ENCODE peak calls at places on chromosomes 11 and 22, in eight cellular contexts. One of them, this sample, is unnamed.

GRCh38 chr11:63944987-63945386 is 6.2 kb downstream of the NAA40 start:
- DNase-seq in Peyer's patch: no peak
- DNase-seq in body of pancreas: peak; percentile 22
- DNase-seq in IMR-90: no peak
- DNase-seq in ovary: peak; percentile 51
- DNase-seq in stomach: no peak
- DNase-seq in transverse colon: peak; percentile 42
- DNase-seq in thyroid gland: peak; percentile 24
- DNase-seq in this sample: no peak

GRCh38 chr11:72605958-72606357 is 68.3 kb downstream of the PDE2A start:
- DNase-seq in Peyer's patch: no peak
- DNase-seq in body of pancreas: no peak
- DNase-seq in IMR-90: no peak
- DNase-seq in ovary: peak; percentile 75
- DNase-seq in stomach: no peak
- DNase-seq in transverse colon: no peak
- DNase-seq in thyroid gland: no peak
- DNase-seq in this sample: no peak

GRCh38 chr22:17921871-17922821 is 102.2 kb downstream of the MICAL3 start:
- DNase-seq in Peyer's patch: no peak
- DNase-seq in body of pancreas: no peak
- DNase-seq in IMR-90: no peak
- DNase-seq in ovary: peak; percentile 39
- DNase-seq in stomach: no peak
- DNase-seq in transverse colon: peak; percentile 53
- DNase-seq in thyroid gland: peak; percentile 84
- DNase-seq in this sample: no peak

GRCh38 chr22:37931893-37932389 is 21.5 kb downstream of the C22orf23 start:
- DNase-seq in Peyer's patch: no peak
- DNase-seq in body of pancreas: no peak
- DNase-seq in IMR-90: no peak
- DNase-seq in ovary: no peak
- DNase-seq in stomach: no peak
- DNase-seq in transverse colon: no peak
- DNase-seq in thyroid gland: no peak
- DNase-seq in this sample: no peak

GRCh38 chr11:62665075-62665629 is at the start of the genes C11orf98 and CSKMT:
- DNase-seq in Peyer's patch: peak; percentile 94
- DNase-seq in body of pancreas: peak; percentile 96
- DNase-seq in IMR-90: peak; percentile 91
- DNase-seq in ovary: peak; percentile 97
- DNase-seq in stomach: peak; percentile 95
- DNase-seq in transverse colon: peak; percentile 97
- DNase-seq in thyroid gland: peak; percentile 94
- DNase-seq in this sample: peak; percentile 89

GRCh38 chr11:27282806-27283205 is 80.2 kb downstream of the CCDC34 start:
- DNase-seq in Peyer's patch: no peak
- DNase-seq in body of pancreas: no peak
- DNase-seq in IMR-90: no peak
- DNase-seq in ovary: peak; percentile 52
- DNase-seq in stomach: no peak
- DNase-seq in transverse colon: no peak
- DNase-seq in thyroid gland: no peak
- DNase-seq in this sample: no peak

GRCh38 chr22:22857607-22858558 is 29.7 kb upstream of the IGLL5 start:
- DNase-seq in Peyer's patch: no peak
- DNase-seq in body of pancreas: no peak
- DNase-seq in IMR-90: no peak
- DNase-seq in ovary: no peak
- DNase-seq in stomach: no peak
- DNase-seq in transverse colon: no peak
- DNase-seq in thyroid gland: no peak
- DNase-seq in this sample: no peak

GRCh38 chr11:77387701-77388100 is 86.2 kb downstream of the PAK1 start:
- DNase-seq in Peyer's patch: no peak
- DNase-seq in body of pancreas: no peak
- DNase-seq in IMR-90: no peak
- DNase-seq in ovary: no peak
- DNase-seq in stomach: no peak
- DNase-seq in transverse colon: no peak
- DNase-seq in thyroid gland: no peak
- DNase-seq in this sample: no peak

GRCh38 chr22:30265131-30265720 is 1.4 kb downstream of the OSM start:
- DNase-seq in Peyer's patch: no peak
- DNase-seq in body of pancreas: no peak
- DNase-seq in IMR-90: no peak
- DNase-seq in ovary: no peak
- DNase-seq in stomach: no peak
- DNase-seq in transverse colon: no peak
- DNase-seq in thyroid gland: no peak
- DNase-seq in this sample: no peak

GRCh38 chr11:134544095-134544815 is 132.2 kb upstream of the B3GAT1 start:
- DNase-seq in Peyer's patch: no peak
- DNase-seq in body of pancreas: no peak
- DNase-seq in IMR-90: no peak
- DNase-seq in ovary: no peak
- DNase-seq in stomach: no peak
- DNase-seq in transverse colon: no peak
- DNase-seq in thyroid gland: no peak
- DNase-seq in this sample: no peak

GRCh38 chr22:43305806-43306205 is 37.4 kb downstream of the SCUBE1 start:
- DNase-seq in Peyer's patch: no peak
- DNase-seq in body of pancreas: no peak
- DNase-seq in IMR-90: no peak
- DNase-seq in ovary: peak; percentile 65
- DNase-seq in stomach: no peak
- DNase-seq in transverse colon: no peak
- DNase-seq in thyroid gland: no peak
- DNase-seq in this sample: no peak

GRCh38 chr11:16153951-16154350 is 202.4 kb downstream of the SOX6 start:
- DNase-seq in Peyer's patch: no peak
- DNase-seq in body of pancreas: no peak
- DNase-seq in IMR-90: no peak
- DNase-seq in ovary: no peak
- DNase-seq in stomach: no peak
- DNase-seq in transverse colon: no peak
- DNase-seq in thyroid gland: no peak
- DNase-seq in this sample: no peak

GRCh38 chr11:111513240-111513605 is 1.0 kb upstream of the BTG4 start:
- DNase-seq in Peyer's patch: no peak
- DNase-seq in body of pancreas: no peak
- DNase-seq in IMR-90: no peak
- DNase-seq in ovary: no peak
- DNase-seq in stomach: no peak
- DNase-seq in transverse colon: no peak
- DNase-seq in thyroid gland: no peak
- DNase-seq in this sample: no peak

GRCh38 chr11:36657610-36658225 is 59.7 kb upstream of the RAG2 start:
- DNase-seq in Peyer's patch: no peak
- DNase-seq in body of pancreas: no peak
- DNase-seq in IMR-90: peak; percentile 13
- DNase-seq in ovary: no peak
- DNase-seq in stomach: no peak
- DNase-seq in transverse colon: no peak
- DNase-seq in thyroid gland: no peak
- DNase-seq in this sample: no peak

GRCh38 chr11:69497221-69497787 is 15.8 kb downstream of the LINC01488 start:
- DNase-seq in Peyer's patch: peak; percentile 22
- DNase-seq in body of pancreas: peak; percentile 76
- DNase-seq in IMR-90: peak; percentile 95
- DNase-seq in ovary: peak; percentile 76
- DNase-seq in stomach: peak; percentile 80
- DNase-seq in transverse colon: peak; percentile 47
- DNase-seq in thyroid gland: peak; percentile 45
- DNase-seq in this sample: peak; percentile 97

GRCh38 chr22:36201630-36202312 is at the start of gene APOL4:
- DNase-seq in Peyer's patch: no peak
- DNase-seq in body of pancreas: peak; percentile 53
- DNase-seq in IMR-90: no peak
- DNase-seq in ovary: peak; percentile 89
- DNase-seq in stomach: peak; percentile 70
- DNase-seq in transverse colon: peak; percentile 66
- DNase-seq in thyroid gland: peak; percentile 58
- DNase-seq in this sample: no peak

GRCh38 chr11:630871-631270 is 3.9 kb upstream of the SCT start:
- DNase-seq in Peyer's patch: no peak
- DNase-seq in body of pancreas: no peak
- DNase-seq in IMR-90: no peak
- DNase-seq in ovary: no peak
- DNase-seq in stomach: no peak
- DNase-seq in transverse colon: no peak
- DNase-seq in thyroid gland: no peak
- DNase-seq in this sample: no peak

GRCh38 chr22:24235315-24235714 is 9.6 kb downstream of the GGT5 start:
- DNase-seq in Peyer's patch: no peak
- DNase-seq in body of pancreas: no peak
- DNase-seq in IMR-90: no peak
- DNase-seq in ovary: no peak
- DNase-seq in stomach: no peak
- DNase-seq in transverse colon: no peak
- DNase-seq in thyroid gland: no peak
- DNase-seq in this sample: no peak

GRCh38 chr11:129580278-129580677 is 204.6 kb downstream of the BARX2 start:
- DNase-seq in Peyer's patch: no peak
- DNase-seq in body of pancreas: no peak
- DNase-seq in IMR-90: no peak
- DNase-seq in ovary: no peak
- DNase-seq in stomach: no peak
- DNase-seq in transverse colon: no peak
- DNase-seq in thyroid gland: no peak
- DNase-seq in this sample: no peak

GRCh38 chr22:21735198-21736083 is at the start of gene YPEL1:
- DNase-seq in Peyer's patch: peak; percentile 93
- DNase-seq in body of pancreas: peak; percentile 97
- DNase-seq in IMR-90: peak; percentile 95
- DNase-seq in ovary: peak; percentile 99
- DNase-seq in stomach: peak; percentile 98
- DNase-seq in transverse colon: peak; percentile 97
- DNase-seq in thyroid gland: peak; percentile 97
- DNase-seq in this sample: peak; percentile 89
- TF ChIP-seq POLR2A in Peyer's patch: peak; percentile 74
- TF ChIP-seq POLR2A in body of pancreas: peak; percentile 83
- TF ChIP-seq POLR2A in IMR-90: peak; percentile 71
- TF ChIP-seq POLR2A in ovary: peak; percentile 92
- TF ChIP-seq POLR2A in stomach: no peak
- TF ChIP-seq POLR2A in transverse colon: peak; percentile 61
- TF ChIP-seq POLR2A in thyroid gland: peak; percentile 99
- TF ChIP-seq POLR2A in this sample: peak; percentile 33

DNA sequence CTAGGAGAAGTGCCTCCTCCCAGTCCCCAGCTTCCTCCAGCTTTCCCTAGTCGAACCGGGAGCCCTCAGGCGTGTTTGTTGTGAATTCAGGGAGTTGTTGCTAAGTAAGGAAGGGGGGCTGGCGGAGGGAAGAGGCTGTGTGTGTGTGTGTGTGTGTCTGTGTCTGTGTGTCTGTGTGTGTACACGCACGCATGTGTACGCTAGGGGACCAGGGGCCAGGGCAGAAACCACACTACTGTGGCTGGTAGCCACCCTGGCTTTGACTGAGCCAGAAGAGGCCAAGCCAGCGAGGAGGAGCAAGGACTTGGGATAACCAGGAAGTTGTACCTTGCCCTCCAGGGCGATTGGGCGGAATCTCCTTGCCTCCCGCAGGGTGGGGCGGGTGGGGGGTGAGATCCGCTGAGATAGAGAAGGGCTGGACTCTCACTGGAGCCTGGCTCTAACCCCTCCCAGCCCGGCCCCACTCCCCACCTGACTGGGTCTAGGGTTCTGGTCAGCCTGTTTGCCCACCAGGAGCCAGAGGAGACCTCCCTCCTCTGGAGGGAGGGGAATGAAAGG is 7.5 kb downstream of the BCL9L start:
- DNase-seq in Peyer's patch: peak; percentile 35
- DNase-seq in body of pancreas: peak; percentile 75
- DNase-seq in IMR-90: peak; percentile 91
- DNase-seq in ovary: peak; percentile 81
- DNase-seq in stomach: peak; percentile 78
- DNase-seq in transverse colon: peak; percentile 92
- DNase-seq in thyroid gland: peak; percentile 68
- DNase-seq in this sample: no peak
- TF ChIP-seq POLR2A in Peyer's patch: peak; percentile 78
- TF ChIP-seq POLR2A in body of pancreas: peak; percentile 12
- TF ChIP-seq POLR2A in IMR-90: no peak
- TF ChIP-seq POLR2A in ovary: peak; percentile 62
- TF ChIP-seq POLR2A in stomach: no peak
- TF ChIP-seq POLR2A in transverse colon: peak; percentile 69
- TF ChIP-seq POLR2A in thyroid gland: peak; percentile 17
- TF ChIP-seq POLR2A in this sample: no peak

DNA sequence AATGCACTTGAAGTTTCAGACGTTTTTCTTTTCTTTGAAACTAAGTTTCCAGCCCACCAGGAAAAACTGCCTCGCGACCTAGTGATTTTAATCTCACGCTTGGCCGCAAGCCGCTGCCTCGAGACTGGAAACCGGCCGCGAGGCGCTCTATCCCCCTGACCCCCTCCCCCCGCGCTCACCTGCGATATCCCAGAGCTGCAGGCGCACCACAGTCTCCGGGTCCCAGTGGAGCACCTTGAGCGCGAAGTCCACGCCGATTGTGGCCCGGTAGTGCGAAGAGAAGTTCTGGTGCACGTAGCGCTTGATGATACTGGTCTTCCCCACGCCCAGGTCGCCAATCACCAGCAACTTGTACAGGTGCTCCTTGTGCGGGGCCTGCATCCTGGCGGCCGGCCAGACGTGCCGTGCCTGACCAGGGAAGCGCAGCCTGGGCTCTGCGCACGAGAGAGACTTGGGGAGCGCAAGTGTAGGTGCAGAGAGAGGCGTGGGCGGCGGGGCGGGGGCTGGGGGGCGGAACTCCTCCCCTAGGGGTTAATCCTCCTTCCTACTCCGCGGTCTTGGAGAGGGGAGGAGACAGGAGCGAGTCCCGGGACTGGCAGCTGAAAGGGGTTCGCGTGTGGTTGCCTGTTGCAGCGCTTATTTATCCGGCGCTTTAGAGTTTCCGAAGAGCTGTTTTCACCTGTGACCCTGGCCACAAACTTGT is at the start of gene RAB38:
- DNase-seq in Peyer's patch: no peak
- DNase-seq in body of pancreas: peak; percentile 64
- DNase-seq in IMR-90: peak; percentile 21
- DNase-seq in ovary: peak; percentile 54
- DNase-seq in stomach: peak; percentile 64
- DNase-seq in transverse colon: peak; percentile 58
- DNase-seq in thyroid gland: peak; percentile 88
- DNase-seq in this sample: no peak
- TF ChIP-seq POLR2A in Peyer's patch: no peak
- TF ChIP-seq POLR2A in body of pancreas: no peak
- TF ChIP-seq POLR2A in IMR-90: no peak
- TF ChIP-seq POLR2A in ovary: no peak
- TF ChIP-seq POLR2A in stomach: no peak
- TF ChIP-seq POLR2A in transverse colon: no peak
- TF ChIP-seq POLR2A in thyroid gland: no peak
- TF ChIP-seq POLR2A in this sample: no peak

DNA sequence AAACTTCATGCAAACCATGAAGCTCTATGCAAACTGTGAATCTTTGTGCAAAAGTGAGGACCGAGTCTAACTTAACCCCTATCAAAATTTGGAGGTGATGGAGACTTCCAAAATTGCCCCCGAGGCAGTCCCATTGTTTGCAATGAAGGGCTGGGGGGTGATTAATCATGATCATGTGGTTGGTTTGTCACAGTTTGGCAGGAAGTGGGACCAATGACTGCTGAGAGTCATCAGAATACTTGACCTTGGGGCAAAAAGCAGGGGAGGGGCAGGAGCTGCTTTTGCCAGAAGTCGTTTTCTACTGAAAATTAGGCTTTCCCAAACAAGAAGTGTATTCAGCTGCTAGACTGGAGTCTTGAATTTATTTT is 23.2 kb downstream of the FZD4 start:
- DNase-seq in Peyer's patch: no peak
- DNase-seq in body of pancreas: no peak
- DNase-seq in IMR-90: peak; percentile 62
- DNase-seq in ovary: no peak
- DNase-seq in stomach: no peak
- DNase-seq in transverse colon: no peak
- DNase-seq in thyroid gland: peak; percentile 17
- DNase-seq in this sample: no peak
- TF ChIP-seq POLR2A in Peyer's patch: no peak
- TF ChIP-seq POLR2A in body of pancreas: no peak
- TF ChIP-seq POLR2A in IMR-90: no peak
- TF ChIP-seq POLR2A in ovary: no peak
- TF ChIP-seq POLR2A in stomach: no peak
- TF ChIP-seq POLR2A in transverse colon: no peak
- TF ChIP-seq POLR2A in thyroid gland: no peak
- TF ChIP-seq POLR2A in this sample: no peak

This sample was measured in H54.